ENCODE peak calls at places on chromosomes 16 and 17, in six cellular contexts. H is aorta, L is AG04450, W is DND-41, G is fibroblast of lung, E is heart left ventricle. B is an unnamed sample.
A peak's percentile ranks its signal among the peaks of the same experiment; 100 is the strongest.

GRCh38 chr16:66211651-66212050 is 154.8 kb upstream of the CDH5 start:
- DNase-seq in H (no peak), L (no peak), W (no peak), G (no peak), E (no peak), B (no peak)

GRCh38 chr16:48124266-48124665 is 31.5 kb downstream of the ABCC12 start:
- DNase-seq in H (no peak), L (no peak), W (no peak), G (no peak), E (no peak), B (no peak)

GRCh38 chr17:75155191-75155601 is 884 bp upstream of the JPT1 start:
- DNase-seq in H (no peak), L (no peak), W (no peak), G (no peak), E (no peak), B (no peak)

GRCh38 chr17:17921192-17922082 is 50.8 kb downstream of the TOM1L2 start:
- DNase-seq in H (no peak), L (peak; percentile 81), W (no peak), G (peak; percentile 98), E (peak; percentile 43), B (no peak)

GRCh38 chr17:62714016-62714777 is 86.7 kb downstream of the MRC2 start:
- DNase-seq in H (no peak), L (no peak), W (no peak), G (peak; percentile 77), E (peak; percentile 10), B (peak; percentile 13)

GRCh38 chr16:84839054-84839453 is 19.3 kb downstream of the CRISPLD2 start:
- DNase-seq in H (no peak), L (no peak), W (no peak), G (peak; percentile 80), E (no peak), B (peak; percentile 60)

GRCh38 chr16:73890524-73891500 is 405.8 kb upstream of the PSMD7 start:
- DNase-seq in H (no peak), L (no peak), W (peak; percentile 27), G (peak; percentile 0), E (no peak), B (no peak)

GRCh38 chr16:27221576-27222498 is 18.5 kb downstream of the KDM8 start:
- DNase-seq in H (no peak), L (no peak), W (no peak), G (peak; percentile 42), E (no peak), B (no peak)

GRCh38 chr17:77234695-77235094 is 93.9 kb downstream of the SEC14L1 start:
- DNase-seq in H (no peak), L (no peak), W (no peak), G (no peak), E (no peak), B (no peak)

GRCh38 chr17:77231076-77231871 is 90.5 kb downstream of the SEC14L1 start:
- DNase-seq in H (peak; percentile 10), L (no peak), W (no peak), G (no peak), E (no peak), B (no peak)

GRCh38 chr17:77233127-77233526 is 92.4 kb downstream of the SEC14L1 start:
- DNase-seq in H (no peak), L (no peak), W (no peak), G (no peak), E (no peak), B (no peak)

GRCh38 chr17:77235370-77236080 is 94.8 kb downstream of the SEC14L1 start:
- DNase-seq in H (peak; percentile 88), L (peak; percentile 80), W (no peak), G (peak; percentile 90), E (peak; percentile 48), B (peak; percentile 32)

DNA sequence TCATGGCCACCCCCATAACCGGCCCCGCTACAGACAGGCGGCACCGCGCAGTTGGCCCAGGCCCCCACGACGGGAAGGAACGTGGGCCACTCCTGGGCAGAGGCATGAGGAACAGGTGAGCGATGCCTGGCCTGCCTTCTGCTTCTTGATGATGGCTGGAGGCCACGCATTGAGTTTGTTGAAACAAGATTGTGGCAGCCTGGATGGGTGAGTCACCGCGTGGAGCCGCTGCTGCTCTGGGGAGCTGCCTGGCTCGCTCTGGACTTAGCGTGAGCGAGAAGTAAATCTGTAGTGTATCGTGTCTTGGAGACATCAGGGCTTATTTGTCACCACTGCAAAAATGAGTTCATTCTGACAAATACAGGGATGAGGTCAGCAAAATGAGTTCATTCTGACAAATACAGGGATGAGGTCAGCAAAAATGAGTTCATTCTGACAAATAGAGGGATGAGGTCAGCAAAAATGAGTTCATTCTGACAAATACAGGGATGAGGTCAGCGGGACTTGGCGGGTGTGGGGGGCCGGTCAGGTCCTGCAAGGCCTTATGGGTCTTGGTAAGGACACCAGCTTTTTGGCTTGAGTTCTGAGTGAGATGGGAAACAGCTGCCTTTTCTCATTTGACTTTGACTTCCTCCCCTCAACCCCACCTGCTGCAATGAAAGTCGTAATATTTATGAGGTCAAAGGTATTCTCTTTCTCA is 93.0 kb downstream of the SEC14L1 start:
- DNase-seq in H (no peak), L (peak; percentile 88), W (no peak), G (peak; percentile 89), E (no peak), B (no peak)
- H3K27ac ChIP-seq in H (no peak overlapping the region), L (peak overlapping the region; percentile 90), W (no peak overlapping the region), G (peak overlapping the region; percentile 75), E (no peak overlapping the region), B (no peak overlapping the region)

GRCh38 chr17:45145035-45145389 is 3.3 kb upstream of the HEXIM1 start:
- DNase-seq in H (no peak), L (no peak), W (no peak), G (no peak), E (no peak), B (no peak)
- H3K4me3 ChIP-seq in H (no peak overlapping the region), L (no peak overlapping the region), W (no peak overlapping the region), G (no peak overlapping the region), E (peak overlapping the region; percentile 56), B (no peak overlapping the region)

GRCh38 chr17:57834146-57834741 is 15.6 kb downstream of the MRPS23 start:
- DNase-seq in H (peak; percentile 88), L (no peak), W (no peak), G (peak; percentile 34), E (no peak), B (peak; percentile 63)
- H3K27ac ChIP-seq in H (peak overlapping the region; percentile 69), L (no peak overlapping the region), W (no peak overlapping the region), G (no peak overlapping the region), E (peak overlapping the region; percentile 74), B (peak overlapping the region; percentile 27)

GRCh38 chr16:58269526-58269925 is 25.3 kb downstream of the PRSS54 start:
- DNase-seq in H (no peak), L (no peak), W (no peak), G (peak; percentile 70), E (no peak), B (no peak)

GRCh38 chr16:58272855-58273254 is 22.0 kb downstream of the PRSS54 start:
- DNase-seq in H (no peak), L (no peak), W (no peak), G (no peak), E (no peak), B (no peak)

GRCh38 chr16:58267524-58268243 is 27.1 kb downstream of the PRSS54 start:
- DNase-seq in H (no peak), L (no peak), W (no peak), G (no peak), E (no peak), B (no peak)

GRCh38 chr16:58266336-58266735 is 28.5 kb downstream of the PRSS54 start:
- DNase-seq in H (no peak), L (no peak), W (no peak), G (no peak), E (no peak), B (no peak)

GRCh38 chr16:58271589-58271988 is 23.2 kb downstream of the PRSS54 start:
- DNase-seq in H (no peak), L (no peak), W (no peak), G (no peak), E (no peak), B (no peak)
- H3K4me3 ChIP-seq in H (no peak overlapping the region), L (no peak overlapping the region), W (no peak overlapping the region), G (no peak overlapping the region), E (no peak overlapping the region), B (no peak overlapping the region)

DNA sequence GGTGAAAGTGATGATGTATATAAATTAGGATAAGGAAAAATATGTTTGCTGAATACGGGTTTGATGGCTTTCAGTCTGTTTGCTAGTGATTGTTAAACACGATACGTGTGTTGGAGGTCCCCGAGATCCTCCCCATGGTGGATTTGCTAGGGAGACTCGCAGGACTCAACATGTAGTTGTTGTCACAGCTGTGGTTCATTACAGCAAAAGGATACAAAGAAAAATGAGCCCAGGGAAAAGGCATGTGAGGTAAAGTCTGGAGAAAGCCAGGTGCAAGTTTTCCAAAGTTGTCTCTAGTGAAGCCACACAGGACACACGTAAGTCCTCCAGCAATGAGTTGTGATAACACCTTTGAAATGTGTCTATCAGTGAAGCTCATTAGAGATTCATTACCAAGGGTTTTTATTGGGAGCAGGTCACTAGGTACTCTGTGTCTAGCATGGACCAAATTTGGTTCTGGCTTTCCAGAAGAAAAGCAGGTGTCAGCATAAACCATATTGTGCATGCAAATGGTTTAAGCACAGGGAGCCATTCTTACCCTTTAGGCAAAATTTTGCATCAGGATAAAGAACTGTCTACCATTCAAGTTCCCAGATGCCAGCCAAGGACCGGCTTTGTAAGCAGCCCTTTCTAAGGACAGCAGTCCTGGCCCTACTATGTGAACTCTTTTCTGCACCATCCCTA is 215.2 kb upstream of the WSCD1 start:
- DNase-seq in H (no peak), L (no peak), W (no peak), G (no peak), E (no peak), B (no peak)
- H3K27ac ChIP-seq in H (no peak overlapping the region), L (no peak overlapping the region), W (no peak overlapping the region), G (no peak overlapping the region), E (no peak overlapping the region), B (no peak overlapping the region)

DNA sequence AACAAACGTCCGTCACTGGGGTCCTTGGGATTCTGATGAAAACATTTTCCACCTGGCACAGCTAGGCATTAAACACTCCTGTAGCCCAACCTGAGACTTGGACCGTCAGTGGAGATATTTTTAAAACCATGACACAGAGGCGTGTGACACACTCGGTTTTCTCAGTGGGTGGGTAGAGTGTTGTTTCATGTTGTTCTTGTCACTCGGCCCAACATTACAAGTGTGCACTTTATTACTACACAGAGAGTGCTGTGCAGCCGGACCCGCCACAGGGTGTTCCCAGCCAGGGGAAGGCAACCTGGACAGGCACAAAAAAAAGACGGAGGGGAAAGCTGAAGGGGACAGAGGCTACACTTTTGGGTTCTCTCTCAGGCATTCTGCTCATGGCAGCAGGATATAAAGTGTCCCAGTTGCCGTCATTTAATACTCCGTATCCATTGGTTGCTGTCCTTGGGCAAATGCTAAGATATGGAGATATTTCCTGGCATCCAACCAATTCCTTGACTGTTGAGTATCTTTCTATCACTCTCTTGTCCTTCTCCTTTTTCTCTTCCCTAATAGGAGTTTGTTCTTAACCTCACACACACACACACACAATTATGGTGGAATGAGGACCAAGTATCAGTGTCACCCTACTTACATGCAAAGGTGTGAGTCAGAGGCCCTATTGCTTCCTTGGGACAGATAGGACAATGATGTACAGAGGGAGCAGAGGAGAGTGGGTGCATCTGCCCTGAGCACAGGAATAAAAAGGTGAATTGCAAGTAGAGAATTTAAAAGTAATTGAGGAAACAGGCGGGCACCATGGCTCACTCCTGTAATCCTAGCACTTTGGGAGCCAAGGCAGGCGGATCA is 154.1 kb upstream of the SOX9 start:
- DNase-seq in H (peak; percentile 50), L (no peak), W (no peak), G (peak; percentile 28), E (peak; percentile 28), B (no peak)
- H3K4me3 ChIP-seq in H (no peak overlapping the region), L (no peak overlapping the region), W (no peak overlapping the region), G (no peak overlapping the region), E (no peak overlapping the region), B (no peak overlapping the region)

GRCh38 chr17:19651461-19652238 is 3.1 kb downstream of the ALDH3A2 start:
- DNase-seq in H (no peak), L (no peak), W (no peak), G (no peak), E (no peak), B (no peak)
- H3K27ac ChIP-seq in H (peak overlapping the region; percentile 28), L (no peak overlapping the region), W (no peak overlapping the region), G (no peak overlapping the region), E (no peak overlapping the region), B (peak overlapping the region; percentile 4)